ENCODE peak calls at places on chromosomes 2 and 18, in nine cellular contexts. M, C, G, X, R, O, Q, D and V are unnamed samples.

GRCh38 chr2:146666336-146666735 is 1178.5 kb upstream of the ACVR2A start:
- DNase-seq in M (no peak), C (peak), G (no peak), X (no peak), R (no peak), O (peak), Q (no peak), D (no peak), V (no peak)

GRCh38 chr2:159129807-159130206 is 156.7 kb downstream of the WDSUB1 start:
- DNase-seq in M (no peak), C (no peak), G (no peak), X (peak), R (no peak), O (no peak), Q (no peak), D (no peak), V (no peak)

GRCh38 chr2:209431701-209432100 is 7.9 kb downstream of the MAP2 start:
- DNase-seq in M (no peak), C (no peak), G (no peak), X (no peak), R (no peak), O (peak), Q (no peak), D (no peak), V (no peak)

GRCh38 chr18:73829146-73829545 is 318.5 kb downstream of the FBXO15 start:
- DNase-seq in M (no peak), C (no peak), G (no peak), X (no peak), R (no peak), O (no peak), Q (no peak), D (no peak), V (no peak)

GRCh38 chr2:127012215-127012614 is 94.7 kb downstream of the BIN1 start:
- DNase-seq in M (no peak), C (no peak), G (no peak), X (no peak), R (no peak), O (peak), Q (no peak), D (no peak), V (no peak)

GRCh38 chr18:26520974-26521373 is 27.4 kb downstream of the KCTD1 start:
- DNase-seq in M (no peak), C (no peak), G (no peak), X (no peak), R (no peak), O (no peak), Q (no peak), D (no peak), V (no peak)

GRCh38 chr2:219001577-219002394 is 8.6 kb upstream of the CRYBA2 start:
- DNase-seq in M (peak), C (no peak), G (peak), X (no peak), R (peak), O (no peak), Q (peak), D (no peak), V (no peak)

GRCh38 chr2:240925191-240925575 is 19.0 kb downstream of the CROCC2 start:
- DNase-seq in M (no peak), C (no peak), G (no peak), X (no peak), R (peak), O (no peak), Q (no peak), D (peak), V (no peak)

GRCh38 chr2:160445673-160446072 is 47.9 kb downstream of the RBMS1 start:
- DNase-seq in M (no peak), C (no peak), G (no peak), X (no peak), R (no peak), O (no peak), Q (no peak), D (no peak), V (no peak)

GRCh38 chr2:131014141-131014540 is 79.1 kb downstream of the FAM168B start:
- DNase-seq in M (no peak), C (no peak), G (no peak), X (no peak), R (no peak), O (no peak), Q (no peak), D (no peak), V (no peak)

GRCh38 chr2:231699006-231699405 is 9.3 kb upstream of the PTMA start:
- DNase-seq in M (no peak), C (no peak), G (no peak), X (no peak), R (no peak), O (peak), Q (no peak), D (no peak), V (no peak)

GRCh38 chr2:96507957-96508520 is 2.9 kb upstream of the NEURL3 start:
- DNase-seq in M (peak), C (no peak), G (peak), X (peak), R (peak), O (peak), Q (peak), D (peak), V (peak)

GRCh38 chr18:31661965-31662364 is 22.4 kb downstream of the B4GALT6 start:
- DNase-seq in M (no peak), C (peak), G (no peak), X (no peak), R (no peak), O (peak), Q (no peak), D (no peak), V (no peak)

GRCh38 chr2:228599781-228600180 is 418.3 kb upstream of the SPHKAP start:
- DNase-seq in M (no peak), C (no peak), G (no peak), X (no peak), R (no peak), O (peak), Q (no peak), D (no peak), V (no peak)

GRCh38 chr2:54347622-54348021 is 91.6 kb upstream of the TSPYL6 start:
- DNase-seq in M (no peak), C (peak), G (no peak), X (no peak), R (no peak), O (no peak), Q (no peak), D (no peak), V (no peak)

GRCh38 chr2:158761626-158762025 is 33.5 kb upstream of the DAPL1 start:
- DNase-seq in M (no peak), C (peak), G (no peak), X (no peak), R (no peak), O (peak), Q (no peak), D (no peak), V (no peak)

GRCh38 chr2:170509460-170510193 is 205.5 kb upstream of the SP5 start:
- DNase-seq in M (no peak), C (no peak), G (no peak), X (no peak), R (no peak), O (no peak), Q (no peak), D (no peak), V (no peak)

GRCh38 chr2:69026026-69026425 is 13.0 kb downstream of the ANTXR1 start:
- DNase-seq in M (no peak), C (peak), G (peak), X (no peak), R (peak), O (peak), Q (no peak), D (peak), V (peak)

GRCh38 chr2:9657731-9658130 is 26.9 kb upstream of the YWHAQ start:
- DNase-seq in M (no peak), C (no peak), G (no peak), X (no peak), R (no peak), O (no peak), Q (no peak), D (no peak), V (no peak)

GRCh38 chr18:74197705-74198341 is 49.5 kb downstream of the TIMM21 start:
- DNase-seq in M (no peak), C (no peak), G (no peak), X (no peak), R (peak), O (no peak), Q (no peak), D (no peak), V (no peak)